ENCODE peak calls at places on chromosomes 11 and 22, in nine cellular contexts. N is NCI-H345; E is effector memory CD4-positive, alpha-beta T cell; S is activated T-cell treated with anti-CD3 and anti-CD28 coated beads, Interleukin-2, amount 50 U/mL, for 72 hours; D is heart right ventricle; Y is A549; T is GM04504; I is NB4; H is H4. V is an unnamed sample.

GRCh38 chr22:31246687-31247086 is 34.6 kb downstream of the LIMK2 start:
- DNase-seq in H (no peak), S (no peak), D (no peak), N (no peak), T (no peak), E (no peak), Y (no peak), I (no peak), V (no peak)

GRCh38 chr11:125084761-125085231 is 21.7 kb downstream of the SLC37A2 start:
- DNase-seq in T (no peak), D (no peak), H (no peak), N (no peak), E (no peak), Y (no peak), S (no peak), I (no peak), V (no peak)

GRCh38 chr22:50641696-50642607 is 14.0 kb upstream of the ARSA start:
- DNase-seq in S (no peak), N (no peak), H (no peak), T (peak), Y (no peak), I (peak), E (no peak), D (peak), V (no peak)

GRCh38 chr11:102346456-102346747 is 612 bp upstream of the BIRC2 start:
- DNase-seq in N (no peak), Y (no peak), D (no peak), H (no peak), T (no peak), I (no peak), S (no peak), E (no peak), V (no peak)

GRCh38 chr11:17354070-17354924 is 2.7 kb downstream of the NCR3LG1 start:
- DNase-seq in Y (peak), N (peak), T (peak), E (peak), I (peak), H (peak), D (peak), S (peak), V (peak)

GRCh38 chr22:23180893-23181762 is 819 bp downstream of the BCR start:
- DNase-seq in N (no peak), E (no peak), T (no peak), D (no peak), H (no peak), Y (no peak), S (peak), I (peak), V (no peak)

GRCh38 chr22:49896201-49896600 is 22.0 kb downstream of the ALG12 start:
- DNase-seq in I (no peak), N (no peak), H (no peak), E (no peak), Y (no peak), T (no peak), S (no peak), D (no peak), V (no peak)

GRCh38 chr11:85663080-85663729 is 1.7 kb downstream of the CREBZF start:
- DNase-seq in I (peak), S (no peak), H (no peak), E (no peak), T (no peak), N (no peak), Y (no peak), D (no peak), V (no peak)

GRCh38 chr22:46594947-46595298 is 25.3 kb upstream of the GRAMD4 start:
- DNase-seq in D (no peak), H (no peak), N (no peak), Y (no peak), E (no peak), I (no peak), T (no peak), S (no peak), V (no peak)

GRCh38 chr11:45252134-45252856 is 33.8 kb downstream of the SYT13 start:
- DNase-seq in N (no peak), H (peak), S (peak), I (peak), Y (peak), E (no peak), T (no peak), D (peak), V (no peak)

GRCh38 chr11:14093065-14093464 is 130.5 kb downstream of the SPON1 start:
- DNase-seq in H (no peak), Y (no peak), N (no peak), S (no peak), D (no peak), T (no peak), I (no peak), E (no peak), V (no peak)

GRCh38 chr11:92980291-92980690 is 10.8 kb downstream of the MTNR1B start:
- DNase-seq in S (no peak), D (no peak), Y (no peak), H (no peak), E (no peak), T (no peak), N (no peak), I (no peak), V (no peak)

GRCh38 chr22:38316340-38317236 is 645 bp downstream of the CSNK1E start:
- DNase-seq in D (peak), Y (no peak), N (peak), I (peak), S (peak), H (no peak), T (no peak), E (peak), V (peak)

GRCh38 chr22:23514317-23515038 is 65.6 kb downstream of the IGLL1 start:
- DNase-seq in N (no peak), E (no peak), S (no peak), T (no peak), Y (no peak), D (no peak), I (no peak), H (no peak), V (no peak)

GRCh38 chr22:23557036-23557435 is 23.1 kb downstream of the IGLL1 start:
- DNase-seq in D (no peak), N (no peak), Y (no peak), I (no peak), T (no peak), S (no peak), H (no peak), E (no peak), V (no peak)

GRCh38 chr11:78469905-78470304 is 52.3 kb upstream of the GAB2 start:
- DNase-seq in S (no peak), I (no peak), H (no peak), N (peak), T (no peak), D (no peak), Y (no peak), E (no peak), V (no peak)

GRCh38 chr11:65558785-65559509 is 788 bp upstream of the LTBP3 start:
- DNase-seq in S (no peak), N (no peak), Y (no peak), I (no peak), H (no peak), T (no peak), E (no peak), D (peak), V (no peak)

GRCh38 chr22:27633296-27633871 is 168.2 kb downstream of the MN1 start:
- DNase-seq in I (no peak), S (no peak), T (no peak), H (no peak), Y (no peak), D (no peak), E (no peak), N (no peak), V (no peak)

GRCh38 chr22:36022162-36022561 is 6.5 kb downstream of the RBFOX2 start:
- DNase-seq in N (no peak), Y (no peak), E (no peak), H (no peak), I (no peak), S (no peak), D (no peak), T (no peak), V (no peak)

GRCh38 chr11:45354976-45355705 is 69.0 kb upstream of the SYT13 start:
- DNase-seq in S (peak), E (peak), D (peak), I (no peak), H (peak), N (peak), Y (peak), T (peak), V (peak)

GRCh38 chr11:824942-825341 is 2.8 kb upstream of the CRACR2B start:
- DNase-seq in E (no peak), I (no peak), D (no peak), H (no peak), N (no peak), Y (no peak), S (no peak), T (no peak), V (no peak)

GRCh38 chr11:59754859-59755700 is at the start of gene STX3:
- DNase-seq in S (peak), N (peak), Y (peak), H (peak), E (peak), T (no peak), I (peak), D (peak), V (peak)

GRCh38 chr22:20563941-20564371 is 56.5 kb downstream of the MED15 start:
- DNase-seq in I (no peak), S (no peak), D (no peak), E (no peak), Y (no peak), H (no peak), N (no peak), T (no peak), V (no peak)

GRCh38 chr11:66479741-66480115 is 506 bp upstream of the DPP3 start:
- DNase-seq in N (peak), D (no peak), E (no peak), S (no peak), H (no peak), I (no peak), Y (peak), T (no peak), V (no peak)

GRCh38 chr22:20583471-20583922 is 76.1 kb downstream of the MED15 start:
- DNase-seq in D (peak), T (no peak), Y (no peak), N (no peak), H (no peak), S (no peak), E (no peak), I (peak), V (no peak)

GRCh38 chr11:125980421-125980820 is 34.6 kb downstream of the VSIG10L2 start:
- DNase-seq in H (no peak), E (no peak), T (no peak), D (no peak), Y (no peak), I (no peak), N (no peak), S (no peak), V (no peak)

GRCh38 chr11:95831198-95831883 is 41.0 kb downstream of the CEP57 start:
- DNase-seq in H (peak), S (no peak), N (no peak), D (no peak), E (no peak), T (peak), I (no peak), Y (no peak), V (no peak)

GRCh38 chr11:9320047-9320446 is 5.7 kb upstream of the TMEM41B start:
- DNase-seq in I (peak), E (no peak), N (no peak), D (no peak), Y (no peak), S (no peak), H (no peak), T (no peak), V (no peak)

GRCh38 chr11:63767415-63768231 is 952 bp downstream of the ZFTA start:
- DNase-seq in E (peak), H (no peak), T (no peak), Y (peak), D (peak), I (peak), S (peak), N (peak), V (peak)

GRCh38 chr22:31836010-31836409 is 82.2 kb downstream of the DEPDC5 start:
- DNase-seq in S (no peak), Y (no peak), N (no peak), E (no peak), I (no peak), T (no peak), H (no peak), D (no peak), V (no peak)

GRCh38 chr11:8838248-8838647 is 72.7 kb upstream of the AKIP1 start:
- DNase-seq in S (no peak), Y (no peak), D (peak), I (peak), T (peak), H (peak), E (no peak), N (no peak), V (no peak)

GRCh38 chr11:72598901-72599300 is 75.3 kb downstream of the PDE2A start:
- DNase-seq in H (no peak), I (no peak), D (peak), S (no peak), E (no peak), N (no peak), T (no peak), Y (peak), V (no peak)

GRCh38 chr11:112961146-112961668 is at the start of gene NCAM1:
- DNase-seq in H (peak), E (no peak), D (peak), S (peak), Y (peak), T (peak), I (peak), N (peak), V (no peak)

GRCh38 chr11:69674267-69674885 is 777 bp downstream of the LTO1 start:
- DNase-seq in Y (no peak), S (peak), T (peak), E (no peak), H (no peak), I (peak), D (no peak), N (peak), V (no peak)

GRCh38 chr11:64713031-64713780 is 9.8 kb downstream of the NRXN2 start:
- DNase-seq in S (no peak), E (no peak), H (no peak), D (no peak), Y (no peak), T (no peak), N (no peak), I (no peak), V (no peak)

GRCh38 chr11:26297179-26297970 is 34.6 kb upstream of the ANO3 start:
- DNase-seq in E (no peak), Y (peak), I (peak), D (no peak), S (no peak), T (no peak), H (peak), N (peak), V (no peak)

GRCh38 chr22:44952863-44953790 is 56.7 kb downstream of the PHF21B start:
- DNase-seq in D (no peak), I (no peak), T (no peak), Y (no peak), E (no peak), S (no peak), N (no peak), H (no peak), V (no peak)

GRCh38 chr22:44242946-44243724 is 62.4 kb downstream of the PARVG start:
- DNase-seq in N (no peak), E (no peak), D (no peak), I (no peak), Y (no peak), H (no peak), S (no peak), T (no peak), V (no peak)